ENCODE peak calls at places on chromosome 9, in four cellular contexts. L, O, G and V are unnamed samples.

GRCh38 chr9:68509689-68510088 is 31.0 kb downstream of the TMEM252 start:
- DNase-seq in G (no peak), O (no peak), L (no peak), V (no peak)

GRCh38 chr9:130128251-130128650 is 44.0 kb upstream of the NCS1 start:
- DNase-seq in O (no peak), G (no peak), L (no peak), V (peak)

GRCh38 chr9:130763585-130764200 is 70.1 kb downstream of the EXOSC2 start:
- DNase-seq in L (no peak), O (no peak), G (no peak), V (no peak)

GRCh38 chr9:121708768-121709488 is 57.5 kb downstream of the DAB2IP start:
- DNase-seq in O (no peak), L (peak), G (peak), V (no peak)

GRCh38 chr9:111427186-111427585 is 57.0 kb downstream of the ECPAS start:
- DNase-seq in O (peak), L (no peak), G (no peak), V (no peak)

GRCh38 chr9:127519301-127520166 is 68.2 kb downstream of the LRSAM1 start:
- DNase-seq in L (no peak), G (peak), O (peak), V (no peak)

GRCh38 chr9:87427851-87428506 is 69.7 kb upstream of the DAPK1 start:
- DNase-seq in L (no peak), O (no peak), G (no peak), V (no peak)

GRCh38 chr9:23314247-23314646 is 511.8 kb downstream of the ELAVL2 start:
- DNase-seq in O (no peak), G (no peak), L (no peak), V (no peak)

GRCh38 chr9:104905931-104906330 is 22.0 kb downstream of the ABCA1 start:
- DNase-seq in G (no peak), O (no peak), L (no peak), V (no peak)

GRCh38 chr9:18743976-18744375 is 270.0 kb downstream of the ADAMTSL1 start:
- DNase-seq in L (no peak), G (no peak), O (no peak), V (no peak)

GRCh38 chr9:121610638-121610953 is 40.8 kb upstream of the DAB2IP start:
- DNase-seq in L (no peak), G (no peak), O (no peak), V (no peak)

GRCh38 chr9:97627624-97628023 is 5.5 kb downstream of the TSTD2 start:
- DNase-seq in G (no peak), O (no peak), L (no peak), V (no peak)

GRCh38 chr9:5509573-5509972 is 758 bp upstream of the PDCD1LG2 start:
- DNase-seq in O (peak), L (no peak), G (no peak), V (no peak)

GRCh38 chr9:104269996-104270963 is 176.2 kb downstream of the SMC2 start:
- DNase-seq in L (no peak), O (no peak), G (no peak), V (no peak)

GRCh38 chr9:19946446-19947109 is 157.7 kb upstream of the SLC24A2 start:
- DNase-seq in G (no peak), O (no peak), L (peak), V (no peak)

GRCh38 chr9:88280816-88281382 is 107.3 kb upstream of the SPIN1 start:
- DNase-seq in O (no peak), G (peak), L (peak), V (no peak)

GRCh38 chr9:34646211-34647083 is at the start of gene GALT:
- DNase-seq in O (no peak), G (peak), L (peak), V (no peak)

GRCh38 chr9:120579139-120579749 is 723 bp downstream of the CDK5RAP2 start:
- DNase-seq in O (no peak), L (peak), G (no peak), V (no peak)

GRCh38 chr9:2242778-2243395 is 227.7 kb downstream of the SMARCA2 start:
- DNase-seq in L (no peak), O (no peak), G (no peak), V (no peak)

GRCh38 chr9:92404437-92404836 is at the start of gene OGN:
- DNase-seq in G (no peak), L (no peak), O (no peak), V (no peak)

GRCh38 chr9:37840560-37841194 is 40.1 kb downstream of the DCAF10 start:
- DNase-seq in O (peak), L (no peak), G (no peak), V (no peak)

GRCh38 chr9:16729656-16730055 is 140.8 kb downstream of the BNC2 start:
- DNase-seq in O (no peak), G (no peak), L (no peak), V (no peak)

GRCh38 chr9:88992556-88992955 is 1.3 kb downstream of the S1PR3 start:
- DNase-seq in O (no peak), G (no peak), L (no peak), V (no peak)

GRCh38 chr9:32339424-32339823 is 45.0 kb upstream of the ACO1 start:
- DNase-seq in G (no peak), L (no peak), O (no peak), V (no peak)

GRCh38 chr9:33024126-33024965 is 727 bp upstream of the DNAJA1 start:
- DNase-seq in O (no peak), L (no peak), G (peak), V (no peak)

GRCh38 chr9:33785914-33786313 is 9.4 kb upstream of the PRSS3 start:
- DNase-seq in L (peak), O (no peak), G (no peak), V (no peak)

GRCh38 chr9:3968891-3969290 is 331.0 kb downstream of the GLIS3 start:
- DNase-seq in O (no peak), L (no peak), G (no peak), V (no peak)

GRCh38 chr9:111356567-111357244 is 26.7 kb upstream of the OR2K2 start:
- DNase-seq in O (peak), G (no peak), L (no peak), V (no peak)